ENCODE peak calls at places on chromosomes 12 and 14, in eight cellular contexts. K, M, T, G, N, C, V and L are unnamed samples.

GRCh38 chr14:90388982-90389381 is 7.8 kb upstream of the CALM1 start:
- DNase-seq in N (no peak), G (no peak), C (no peak), V (no peak), T (no peak), M (no peak), K (no peak), L (no peak)

GRCh38 chr12:18753481-18754117 is 15.7 kb downstream of the CAPZA3 start:
- DNase-seq in N (no peak), T (no peak), G (no peak), V (peak; percentile 36), M (no peak), K (no peak), C (no peak), L (no peak)

GRCh38 chr12:58074259-58074658 is 132.9 kb downstream of the ATP23 start:
- DNase-seq in G (no peak), V (no peak), T (no peak), N (no peak), K (no peak), M (no peak), C (no peak), L (no peak)

GRCh38 chr12:131309700-131310099 is 356.0 kb downstream of the ADGRD1 start:
- DNase-seq in N (no peak), C (no peak), K (no peak), V (no peak), T (no peak), M (no peak), G (no peak), L (no peak)

GRCh38 chr14:100374891-100375272 is 51.7 kb downstream of the SLC25A47 start:
- DNase-seq in M (no peak), K (no peak), N (no peak), C (no peak), T (no peak), G (no peak), V (no peak), L (no peak)

GRCh38 chr12:15982471-15982870 is 71.3 kb downstream of the DERA start:
- DNase-seq in K (no peak), C (no peak), M (peak; percentile 46), N (peak; percentile 21), V (no peak), G (peak; percentile 36), T (no peak), L (no peak)

GRCh38 chr12:115267891-115268290 is 583.9 kb upstream of the TBX3 start:
- DNase-seq in K (no peak), T (no peak), C (no peak), N (no peak), G (no peak), V (no peak), M (no peak), L (no peak)

GRCh38 chr12:70948976-70949336 is 28.4 kb upstream of the PTPRR start:
- DNase-seq in M (no peak), C (no peak), T (no peak), K (no peak), N (no peak), V (no peak), G (no peak), L (no peak)

GRCh38 chr14:89665262-89665661 is 248.2 kb upstream of the FOXN3 start:
- DNase-seq in T (no peak), N (no peak), K (no peak), M (no peak), V (no peak), G (no peak), C (no peak), L (no peak)

GRCh38 chr12:52455818-52456217 is 3.9 kb upstream of the KRT6B start:
- DNase-seq in M (no peak), N (no peak), K (no peak), V (no peak), C (no peak), T (no peak), G (no peak), L (no peak)

GRCh38 chr12:5946388-5946787 is 1.3 kb upstream of the ANO2 start:
- DNase-seq in C (no peak), N (no peak), V (no peak), T (no peak), M (no peak), K (no peak), G (no peak), L (no peak)

GRCh38 chr12:57738661-57739237 is at the start of gene AGAP2:
- DNase-seq in N (peak; percentile 21), C (no peak), M (no peak), G (peak; percentile 42), V (no peak), K (no peak), T (no peak), L (no peak)

GRCh38 chr14:79841433-79841832 is 369.9 kb downstream of the DIO2 start:
- DNase-seq in K (no peak), N (no peak), G (no peak), V (no peak), M (no peak), C (no peak), T (no peak), L (no peak)

GRCh38 chr14:55353686-55354467 is 57.8 kb downstream of the ATG14 start:
- DNase-seq in G (no peak), C (no peak), V (no peak), N (no peak), T (no peak), K (no peak), M (no peak), L (peak; percentile 2)

GRCh38 chr14:104387000-104387384 is 192.6 kb upstream of the C14orf180 start:
- DNase-seq in M (no peak), K (no peak), C (no peak), G (no peak), V (no peak), N (no peak), T (no peak), L (no peak)

GRCh38 chr14:35292770-35293561 is 784 bp downstream of the PSMA6 start:
- DNase-seq in V (no peak), K (no peak), N (peak; percentile 2), T (no peak), C (no peak), M (no peak), G (peak; percentile 19), L (no peak)

GRCh38 chr14:103836976-103837725 is 10.2 kb downstream of the PPP1R13B start:
- DNase-seq in G (no peak), T (no peak), V (no peak), C (no peak), N (no peak), K (no peak), M (no peak), L (no peak)

GRCh38 chr12:3113671-3114070 is 36.5 kb downstream of the TSPAN9 start:
- DNase-seq in M (no peak), N (no peak), T (no peak), C (no peak), K (no peak), G (no peak), V (no peak), L (no peak)

GRCh38 chr14:35534130-35534883 is at the start of gene INSM2:
- DNase-seq in K (no peak), M (peak; percentile 31), C (no peak), T (no peak), N (no peak), G (peak; percentile 76), V (no peak), L (no peak)

GRCh38 chr14:85195872-85196477 is 334.0 kb upstream of the FLRT2 start:
- DNase-seq in G (peak; percentile 38), V (no peak), N (no peak), M (no peak), T (no peak), K (no peak), C (no peak), L (no peak)

GRCh38 chr12:103742349-103742784 is 98.7 kb downstream of the NT5DC3 start:
- DNase-seq in C (no peak), T (no peak), N (peak; percentile 77), G (peak; percentile 34), M (peak; percentile 52), K (peak; percentile 76), V (no peak), L (no peak)